ENCODE peak calls at places on chromosomes 16 and 17, in eight cellular contexts. O, U, M, V, G, F, P and Q are unnamed samples.

GRCh38 chr17:64537488-64537887 is 30.7 kb downstream of the CEP95 start:
- DNase-seq in U (no peak), M (no peak), P (no peak), G (no peak), F (no peak), O (no peak), V (no peak), Q (no peak)

GRCh38 chr16:6019490-6019991 is 921.9 kb upstream of the EEF2KMT start:
- DNase-seq in P (no peak), V (no peak), U (no peak), O (no peak), M (no peak), F (no peak), G (no peak), Q (no peak)

GRCh38 chr17:49217651-49218413 is 7.3 kb downstream of the ABI3 start:
- DNase-seq in M (no peak), U (peak; percentile 63), G (no peak), V (peak; percentile 49), O (no peak), P (no peak), F (no peak), Q (no peak)

GRCh38 chr16:89277641-89278341 is 60.3 kb downstream of the ZNF778 start:
- DNase-seq in U (no peak), O (no peak), P (no peak), V (no peak), G (no peak), F (peak; percentile 72), M (no peak), Q (no peak)

GRCh38 chr17:69265873-69266272 is 37.2 kb upstream of the ABCA10 start:
- DNase-seq in F (no peak), M (no peak), O (no peak), U (no peak), V (no peak), P (no peak), G (no peak), Q (no peak)

GRCh38 chr17:1229891-1230571 is 40.2 kb upstream of the BHLHA9 start:
- DNase-seq in V (no peak), F (no peak), O (no peak), G (no peak), P (no peak), U (no peak), M (no peak), Q (no peak)

GRCh38 chr17:2282297-2282873 is 21.2 kb downstream of the SMG6 start:
- DNase-seq in P (peak; percentile 90), U (no peak), F (no peak), M (peak; percentile 93), O (peak; percentile 48), V (no peak), G (peak; percentile 91), Q (no peak)

GRCh38 chr16:3467920-3468319 is 24.4 kb downstream of the NAA60 start:
- DNase-seq in M (peak; percentile 25), U (no peak), V (no peak), O (no peak), P (peak; percentile 47), G (peak; percentile 58), F (no peak), Q (no peak)

GRCh38 chr16:85839681-85840240 is 40.3 kb downstream of the COX4I1 start:
- DNase-seq in O (no peak), G (no peak), F (no peak), P (no peak), V (no peak), U (no peak), M (no peak), Q (no peak)

GRCh38 chr16:67278773-67279295 is 498 bp upstream of the PLEKHG4 start:
- DNase-seq in U (no peak), P (no peak), O (no peak), G (no peak), M (no peak), V (no peak), F (no peak), Q (no peak)

GRCh38 chr17:56009795-56010715 is 143.2 kb upstream of the ANKFN1 start:
- DNase-seq in M (no peak), V (no peak), P (no peak), G (no peak), O (no peak), U (no peak), F (no peak), Q (no peak)

GRCh38 chr17:6437466-6437865 is 2.5 kb upstream of the AIPL1 start:
- DNase-seq in V (no peak), F (no peak), P (no peak), M (no peak), U (no peak), O (no peak), G (no peak), Q (no peak)

GRCh38 chr16:69318177-69318910 is 7.2 kb downstream of the VPS4A start:
- DNase-seq in P (no peak), M (no peak), O (no peak), G (no peak), V (no peak), U (no peak), F (no peak), Q (no peak)

GRCh38 chr17:2347805-2348685 is 10.7 kb downstream of the SGSM2 start:
- DNase-seq in O (peak; percentile 65), V (peak; percentile 78), G (peak; percentile 86), F (peak; percentile 29), P (peak; percentile 47), U (no peak), M (peak; percentile 89), Q (peak; percentile 53)

GRCh38 chr17:45022288-45022648 is 29.2 kb downstream of the DCAKD start:
- DNase-seq in O (no peak), V (no peak), F (no peak), M (no peak), U (no peak), P (no peak), G (no peak), Q (no peak)
- TF ChIP-seq CTCF in O (peak; percentile 0), V (no peak), F (no peak), M (no peak), U (no peak), P (no peak), G (no peak), Q (no peak)

GRCh38 chr17:3802461-3803307 is 1.7 kb upstream of the ITGAE start:
- DNase-seq in M (peak; percentile 86), U (no peak), F (peak; percentile 86), P (peak; percentile 85), G (peak; percentile 91), V (no peak), O (peak; percentile 75), Q (no peak)

GRCh38 chr17:3801792-3802191 is 804 bp upstream of the ITGAE start:
- DNase-seq in U (no peak), F (no peak), P (no peak), G (no peak), M (no peak), O (no peak), V (no peak), Q (no peak)

GRCh38 chr17:3801043-3801746 is at the start of gene ITGAE:
- DNase-seq in F (no peak), G (no peak), U (no peak), O (no peak), M (no peak), V (no peak), P (no peak), Q (no peak)

GRCh38 chr17:3804503-3804931 is 3.5 kb upstream of the ITGAE start:
- DNase-seq in P (peak; percentile 77), V (no peak), F (no peak), O (peak; percentile 57), U (no peak), M (no peak), G (no peak), Q (no peak)

GRCh38 chr17:3803308-3803640 is 2.3 kb upstream of the ITGAE start:
- DNase-seq in O (no peak), M (no peak), G (no peak), U (no peak), V (no peak), F (no peak), P (no peak), Q (no peak)
- H3K4me3 ChIP-seq in O (no peak overlapping the region), M (no peak overlapping the region), G (no peak overlapping the region), U (no peak overlapping the region), V (no peak overlapping the region), F (no peak overlapping the region), P (no peak overlapping the region), Q (no peak overlapping the region)

DNA sequence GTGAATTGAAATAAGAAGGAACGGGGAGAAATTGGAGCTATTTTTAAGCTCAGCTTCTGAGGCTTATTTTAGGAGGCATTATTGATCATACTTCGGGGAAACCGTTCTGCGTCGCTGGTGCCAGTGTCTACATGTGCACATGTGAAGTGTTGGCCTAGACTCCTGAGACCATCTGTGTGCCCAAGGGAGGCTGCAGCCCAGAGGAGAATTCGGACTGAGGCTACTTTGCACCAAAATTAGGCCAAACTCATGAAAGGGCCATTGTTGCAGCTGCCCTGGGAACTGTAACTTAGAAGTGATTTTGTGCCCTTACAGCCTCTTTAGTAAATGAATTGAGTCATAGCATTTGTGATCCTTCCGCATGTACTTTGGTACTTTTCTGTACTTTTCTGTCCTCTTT is 102.0 kb upstream of the NOL11 start:
- DNase-seq in U (no peak), V (no peak), P (no peak), M (no peak), O (no peak), G (no peak), F (no peak), Q (no peak)
- TF ChIP-seq CTCF in U (no peak), V (no peak), P (no peak), M (no peak), O (no peak), G (no peak), F (no peak), Q (no peak)

DNA sequence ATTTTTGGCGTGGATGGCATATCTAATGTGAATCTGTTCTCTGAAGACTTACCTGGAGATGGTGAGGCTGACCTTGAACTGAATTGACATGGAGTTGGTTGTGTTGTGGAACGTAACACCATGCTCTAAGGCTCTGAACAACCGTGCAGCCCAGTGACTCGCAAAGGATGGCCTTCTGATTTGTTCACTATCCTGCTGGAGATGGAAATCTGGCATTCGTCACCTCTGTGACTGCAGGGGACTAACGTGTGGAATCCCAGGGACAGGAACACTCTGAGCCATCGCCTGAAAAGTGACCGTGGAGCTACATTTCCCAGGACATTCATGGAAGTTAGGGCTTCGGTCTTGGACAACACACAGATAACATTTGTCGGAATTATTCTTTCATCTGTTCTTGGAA is 61.1 kb downstream of the BANP start:
- DNase-seq in P (no peak), U (no peak), F (no peak), M (no peak), V (peak; percentile 11), O (no peak), G (no peak), Q (no peak)
- H3K4me3 ChIP-seq in P (no peak overlapping the region), U (no peak overlapping the region), F (no peak overlapping the region), M (no peak overlapping the region), V (no peak overlapping the region), O (no peak overlapping the region), G (no peak overlapping the region), Q (no peak overlapping the region)